ENCODE peak calls at places on chromosome 5, in seven cellular contexts. M, F, I, R, G, S and L are unnamed samples.

GRCh38 chr5:140310434-140310833 is 7.5 kb upstream of the PFDN1 start:
- DNase-seq in M (no peak), G (peak; percentile 15), S (no peak), I (no peak), R (no peak), F (no peak), L (no peak)

GRCh38 chr5:134600600-134600999 is 32.0 kb downstream of the SAR1B start:
- DNase-seq in S (no peak), G (no peak), I (no peak), F (peak; percentile 79), M (no peak), R (peak; percentile 73), L (peak; percentile 85)

GRCh38 chr5:139014726-139015125 is 139.6 kb upstream of the LRRTM2 start:
- DNase-seq in F (peak; percentile 93), G (peak; percentile 81), R (peak; percentile 81), I (peak; percentile 40), S (no peak), M (no peak), L (peak; percentile 90)

GRCh38 chr5:32507738-32508434 is 63.3 kb upstream of the ZFR start:
- DNase-seq in I (peak; percentile 76), G (peak; percentile 99), R (peak; percentile 97), S (no peak), M (no peak), F (peak; percentile 100), L (peak; percentile 97)

GRCh38 chr5:14528926-14529325 is 52.7 kb upstream of the OTULINL start:
- DNase-seq in G (no peak), M (no peak), S (no peak), I (no peak), R (no peak), F (no peak), L (no peak)

GRCh38 chr5:176747670-176748072 is 62.7 kb upstream of the UNC5A start:
- DNase-seq in M (no peak), F (no peak), S (no peak), G (no peak), I (no peak), R (no peak), L (no peak)

GRCh38 chr5:108238936-108239887 is 142.7 kb downstream of the FBXL17 start:
- DNase-seq in R (no peak), S (no peak), G (peak; percentile 27), F (peak; percentile 10), M (no peak), I (no peak), L (no peak)

GRCh38 chr5:30849801-30850370 is 343.6 kb upstream of the CDH6 start:
- DNase-seq in F (no peak), R (no peak), I (no peak), M (no peak), G (peak; percentile 93), S (no peak), L (no peak)

GRCh38 chr5:107542428-107542827 is 128.3 kb downstream of the EFNA5 start:
- DNase-seq in M (no peak), I (peak; percentile 41), G (peak; percentile 96), S (peak; percentile 44), R (peak; percentile 97), F (peak; percentile 97), L (peak; percentile 47)

GRCh38 chr5:78594946-78595921 is 53.3 kb downstream of the LHFPL2 start:
- DNase-seq in F (peak; percentile 99), I (peak; percentile 96), R (peak; percentile 96), G (peak; percentile 93), M (no peak), S (peak; percentile 49), L (peak; percentile 98)

GRCh38 chr5:173498871-173499470 is 117.5 kb downstream of the BOD1 start:
- DNase-seq in S (no peak), F (no peak), R (no peak), I (no peak), M (no peak), G (no peak), L (no peak)

GRCh38 chr5:147400836-147401235 is 109.0 kb downstream of the DPYSL3 start:
- DNase-seq in R (peak; percentile 26), I (no peak), S (no peak), M (no peak), G (no peak), F (peak; percentile 51), L (no peak)

GRCh38 chr5:59001154-59001553 is 418.3 kb downstream of the RAB3C start:
- DNase-seq in M (no peak), G (no peak), S (no peak), I (peak; percentile 44), R (peak; percentile 65), F (peak; percentile 38), L (no peak)

GRCh38 chr5:127988149-127988755 is 95.3 kb upstream of the SLC12A2 start:
- DNase-seq in M (no peak), G (peak; percentile 97), R (peak; percentile 95), S (no peak), I (peak; percentile 96), F (peak; percentile 93), L (peak; percentile 90)

GRCh38 chr5:171570244-171570819 is 150.9 kb downstream of the FGF18 start:
- DNase-seq in I (no peak), F (no peak), S (no peak), R (no peak), G (no peak), M (no peak), L (no peak)

GRCh38 chr5:10481241-10481932 is 39.7 kb downstream of the ROPN1L start:
- DNase-seq in R (no peak), I (no peak), M (no peak), S (peak; percentile 20), F (no peak), G (peak; percentile 25), L (no peak)

GRCh38 chr5:37047947-37048346 is 171.4 kb downstream of the NIPBL start:
- DNase-seq in G (no peak), R (no peak), F (no peak), M (no peak), S (no peak), I (no peak), L (no peak)

GRCh38 chr5:75167345-75167744 is 69.3 kb downstream of the ANKRD31 start:
- DNase-seq in I (no peak), F (peak; percentile 15), R (peak; percentile 2), G (peak; percentile 19), M (no peak), S (no peak), L (peak; percentile 1)
- TF ChIP-seq CTCF in I (peak; percentile 32), F (peak; percentile 27), R (no peak), G (peak; percentile 41), M (no peak), S (no peak), L (peak; percentile 54)

GRCh38 chr5:109410389-109411174 is 808 bp upstream of the PJA2 start:
- DNase-seq in G (peak; percentile 67), R (peak; percentile 94), I (peak; percentile 58), F (peak; percentile 88), S (peak; percentile 87), M (peak; percentile 51), L (peak; percentile 72)

GRCh38 chr5:109407913-109408312 is 1.9 kb downstream of the PJA2 start:
- DNase-seq in R (no peak), S (no peak), G (no peak), I (no peak), M (no peak), F (no peak), L (no peak)

GRCh38 chr5:109409844-109410388 is at the start of gene PJA2:
- DNase-seq in R (peak; percentile 100), G (peak; percentile 99), S (peak; percentile 98), I (peak; percentile 100), F (peak; percentile 100), M (peak; percentile 93), L (peak; percentile 100)

GRCh38 chr5:109411175-109411514 is 1.4 kb upstream of the PJA2 start:
- DNase-seq in R (no peak), G (no peak), I (no peak), S (no peak), M (no peak), F (no peak), L (no peak)

GRCh38 chr5:109409061-109409843 is 522 bp downstream of the PJA2 start:
- DNase-seq in S (peak; percentile 75), I (peak; percentile 39), F (peak; percentile 83), R (peak; percentile 83), M (peak; percentile 83), G (peak; percentile 56), L (peak; percentile 63)
- TF ChIP-seq CTCF in S (no peak), I (no peak), F (no peak), R (no peak), M (no peak), G (no peak), L (no peak)

DNA sequence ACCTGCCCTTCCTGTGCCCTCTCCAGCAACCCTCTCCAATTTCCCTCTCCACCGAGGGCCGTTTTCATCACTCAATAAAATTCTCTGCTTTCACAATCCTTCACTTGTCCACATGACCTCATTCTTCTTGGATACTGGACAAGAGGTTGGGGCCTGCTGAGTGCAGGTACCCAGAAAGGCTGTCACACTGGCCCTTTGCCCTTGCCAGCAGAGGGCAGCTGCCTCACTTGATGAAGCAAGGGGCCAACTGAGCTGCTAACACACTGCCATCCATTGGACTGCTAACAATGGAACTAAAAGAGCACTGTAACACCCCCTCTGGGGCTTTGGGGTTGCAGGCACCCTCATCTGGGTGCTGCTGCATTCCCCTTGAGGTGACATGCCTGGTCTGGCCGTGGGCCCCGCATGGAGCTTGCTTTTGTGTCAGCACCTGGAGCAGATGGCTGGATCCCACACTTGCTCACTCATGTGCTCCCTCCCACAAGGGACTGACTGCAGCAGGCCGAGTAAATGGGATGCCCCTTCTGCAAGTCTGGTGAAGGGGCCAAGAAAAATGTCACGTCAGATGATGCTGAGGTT is 308.1 kb upstream of the ADCY2 start:
- DNase-seq in M (no peak), I (no peak), S (no peak), G (no peak), R (no peak), F (no peak), L (no peak)
- TF ChIP-seq CTCF in M (no peak), I (no peak), S (no peak), G (no peak), R (no peak), F (no peak), L (no peak)

DNA sequence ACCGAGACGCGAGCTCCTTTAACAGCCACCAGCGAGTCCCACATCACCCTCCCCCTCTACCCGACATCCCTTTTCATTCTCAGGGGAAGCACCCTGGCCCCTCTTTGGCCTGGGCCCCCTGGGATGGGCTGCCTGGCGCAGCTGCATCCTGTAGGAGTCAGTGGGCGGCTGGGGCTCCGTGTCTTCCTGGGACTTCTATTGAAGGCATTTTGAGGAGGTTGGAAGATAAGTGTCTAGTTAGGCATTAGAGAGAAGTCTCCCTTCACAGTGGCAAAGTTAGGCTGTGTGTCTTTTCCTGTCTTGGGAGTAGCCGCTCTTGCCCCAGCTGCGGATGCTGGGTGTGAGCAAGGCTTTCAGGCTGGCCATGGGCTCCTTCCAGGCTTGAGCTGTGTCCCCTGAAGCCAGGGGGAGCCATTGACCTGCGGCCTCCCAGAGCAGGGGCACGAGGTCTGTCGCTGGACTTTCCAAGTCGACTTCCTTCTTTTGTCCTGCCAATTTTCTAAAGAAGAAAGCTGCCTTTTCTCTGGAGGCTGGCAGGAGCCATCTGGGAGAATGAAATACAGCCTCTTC is 18.6 kb upstream of the NKD2 start:
- DNase-seq in I (no peak), G (peak; percentile 15), R (no peak), M (peak; percentile 10), F (peak; percentile 40), S (peak; percentile 43), L (no peak)
- TF ChIP-seq CTCF in I (peak; percentile 27), G (peak; percentile 35), R (no peak), M (no peak), F (peak; percentile 17), S (no peak), L (no peak)

GRCh38 chr5:65663804-65664521 is 39.1 kb downstream of the SHLD3 start:
- DNase-seq in F (peak; percentile 28), G (peak; percentile 10), S (no peak), I (no peak), M (no peak), R (peak; percentile 28), L (peak; percentile 22)
- TF ChIP-seq CTCF in F (peak; percentile 55), G (peak; percentile 33), S (peak; percentile 36), I (peak; percentile 42), M (no peak), R (peak; percentile 38), L (peak; percentile 78)

GRCh38 chr5:88692979-88693932 is 189.7 kb downstream of the MEF2C start:
- DNase-seq in F (no peak), S (no peak), G (no peak), R (peak; percentile 46), M (no peak), I (no peak), L (peak; percentile 3)
- TF ChIP-seq CTCF in F (no peak), S (no peak), G (no peak), R (no peak), M (no peak), I (no peak), L (peak; percentile 26)